ENCODE peak calls at places on chromosomes 2 and 18, in seven cellular contexts. J is ovary; K is CD8-positive, alpha-beta memory T cell; R is CD8-positive, alpha-beta T cell; H is upper lobe of right lung; B is H9; U is fibroblast of lung. Q is an unnamed sample.

GRCh38 chr2:157150747-157151146 is 106.8 kb upstream of the GALNT5 start:
- DNase-seq in J (no peak), K (no peak), R (no peak), H (no peak), B (no peak), U (peak; percentile 16), Q (no peak)

GRCh38 chr2:42917374-42918017 is 125.1 kb upstream of the HAAO start:
- DNase-seq in J (no peak), K (no peak), R (no peak), H (peak; percentile 44), B (no peak), U (peak; percentile 87), Q (peak; percentile 83)

GRCh38 chr2:238425979-238426567 is 654 bp upstream of the ASB1 start:
- DNase-seq in J (peak; percentile 43), K (no peak), R (no peak), H (no peak), B (no peak), U (peak; percentile 92), Q (no peak)

GRCh38 chr2:17533546-17533945 is 7.0 kb upstream of the VSNL1 start:
- DNase-seq in J (no peak), K (no peak), R (no peak), H (no peak), B (no peak), U (no peak), Q (no peak)

GRCh38 chr2:102037681-102038080 is 45.9 kb downstream of the IL1R2 start:
- DNase-seq in J (no peak), K (no peak), R (no peak), H (no peak), B (no peak), U (peak; percentile 66), Q (no peak)

GRCh38 chr2:16662440-16662839 is 3.2 kb downstream of the CYRIA start:
- DNase-seq in J (no peak), K (no peak), R (no peak), H (no peak), B (no peak), U (peak; percentile 64), Q (peak; percentile 11)

GRCh38 chr2:120769076-120769786 is 33.6 kb downstream of the GLI2 start:
- DNase-seq in J (peak; percentile 20), K (no peak), R (no peak), H (peak; percentile 35), B (no peak), U (no peak), Q (no peak)

GRCh38 chr18:7568426-7568825 is 1.3 kb downstream of the PTPRM start:
- DNase-seq in J (peak; percentile 69), K (no peak), R (no peak), H (peak; percentile 80), B (peak; percentile 68), U (peak; percentile 45), Q (no peak)

GRCh38 chr2:190979906-190980629 is 33.9 kb downstream of the STAT1 start:
- DNase-seq in J (peak; percentile 79), K (no peak), R (no peak), H (peak; percentile 86), B (no peak), U (peak; percentile 76), Q (peak; percentile 12)

GRCh38 chr2:48131503-48132293 is 225.4 kb upstream of the FBXO11 start:
- DNase-seq in J (no peak), K (peak; percentile 2), R (no peak), H (no peak), B (no peak), U (peak; percentile 65), Q (no peak)

GRCh38 chr2:25304339-25304728 is 37.4 kb downstream of the DNMT3A start:
- DNase-seq in J (peak; percentile 48), K (no peak), R (no peak), H (peak; percentile 76), B (no peak), U (no peak), Q (no peak)

GRCh38 chr2:28390857-28391563 is 1.6 kb upstream of the FOSL2 start:
- DNase-seq in J (peak; percentile 92), K (no peak), R (no peak), H (peak; percentile 91), B (peak; percentile 68), U (peak; percentile 89), Q (peak; percentile 73)

GRCh38 chr18:37577051-37577611 is 11.5 kb upstream of the CELF4 start:
- DNase-seq in J (no peak), K (no peak), R (no peak), H (no peak), B (peak; percentile 93), U (no peak), Q (no peak)

GRCh38 chr2:129801575-129801974 is 177.9 kb upstream of the RAB6C start:
- DNase-seq in J (no peak), K (no peak), R (no peak), H (no peak), B (no peak), U (peak; percentile 64), Q (peak; percentile 2)

GRCh38 chr2:158179660-158180059 is 78.0 kb downstream of the UPP2 start:
- DNase-seq in J (no peak), K (no peak), R (no peak), H (no peak), B (no peak), U (no peak), Q (no peak)

GRCh38 chr2:197264332-197264731 is 46.2 kb downstream of the ANKRD44 start:
- DNase-seq in J (no peak), K (no peak), R (no peak), H (no peak), B (no peak), U (no peak), Q (no peak)

GRCh38 chr18:45802814-45803492 is 22.5 kb upstream of the SIGLEC15 start:
- DNase-seq in J (no peak), K (no peak), R (no peak), H (no peak), B (no peak), U (peak; percentile 100), Q (peak; percentile 97)

GRCh38 chr2:134917219-134917957 is 1.2 kb upstream of the CCNT2 start:
- DNase-seq in J (peak; percentile 46), K (no peak), R (no peak), H (peak; percentile 64), B (no peak), U (no peak), Q (no peak)

GRCh38 chr2:219436491-219436890 is 1.8 kb downstream of the SPEG start:
- DNase-seq in J (no peak), K (no peak), R (no peak), H (no peak), B (no peak), U (no peak), Q (no peak)

GRCh38 chr2:219434468-219434717 is 250 bp upstream of the SPEG start:
- DNase-seq in J (no peak), K (no peak), R (no peak), H (no peak), B (no peak), U (no peak), Q (no peak)

GRCh38 chr2:219434718-219435525 is at the start of gene SPEG:
- DNase-seq in J (peak; percentile 38), K (no peak), R (no peak), H (no peak), B (peak; percentile 50), U (peak; percentile 23), Q (no peak)

GRCh38 chr2:219435701-219436100 is 1.1 kb downstream of the SPEG start:
- DNase-seq in J (peak; percentile 21), K (no peak), R (no peak), H (no peak), B (peak; percentile 28), U (no peak), Q (no peak)

GRCh38 chr2:219433666-219434467 is 776 bp upstream of the SPEG start:
- DNase-seq in J (no peak), K (no peak), R (no peak), H (no peak), B (peak; percentile 91), U (peak; percentile 67), Q (no peak)
- H3K27ac ChIP-seq in J (no peak overlapping the region), K (no peak overlapping the region), R (no peak overlapping the region), H (no peak overlapping the region), B (no peak overlapping the region), U (no peak overlapping the region), Q (no peak overlapping the region)

DNA sequence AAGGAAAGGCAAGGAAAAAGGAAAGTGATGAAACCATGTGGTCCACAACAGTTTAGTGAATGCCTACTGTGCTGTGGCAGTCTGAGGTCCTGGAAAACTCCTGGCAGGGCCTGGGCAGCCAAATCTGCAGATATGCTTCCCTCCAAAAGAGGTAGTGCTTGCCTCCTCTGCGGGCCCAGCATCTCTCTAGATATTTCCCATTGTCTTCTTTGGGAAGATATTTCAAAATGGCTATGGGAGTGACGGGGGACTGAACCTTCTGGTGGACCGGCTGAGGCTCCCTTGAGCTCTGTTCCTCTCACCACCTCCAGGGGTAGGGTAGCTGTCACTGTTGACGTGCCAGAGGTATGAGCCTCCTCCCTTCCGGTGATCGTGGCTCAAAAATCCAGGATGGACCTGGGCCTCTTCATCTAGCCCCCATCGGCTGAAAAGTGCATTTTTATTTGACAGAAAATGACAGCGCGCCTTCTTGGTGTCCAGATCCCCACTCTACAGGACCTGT is 9.2 kb upstream of the PAX3 start:
- DNase-seq in J (no peak), K (no peak), R (no peak), H (no peak), B (peak; percentile 40), U (no peak), Q (no peak)
- H3K27me3 ChIP-seq in J (peaks cover 3% of the 10 kb centered on the region), K (peaks cover 75% of the 10 kb centered on the region), R (peaks cover 56% of the 10 kb centered on the region), H (peaks cover 98% of the 10 kb centered on the region), B (peaks cover 100% of the 10 kb centered on the region), U (peaks cover 85% of the 10 kb centered on the region), Q (peaks cover 100% of the 10 kb centered on the region)

GRCh38 chr2:231115651-231116050 is 9.2 kb downstream of the HTR2B start:
- DNase-seq in J (no peak), K (no peak), R (no peak), H (no peak), B (no peak), U (no peak), Q (no peak)

GRCh38 chr2:231111987-231112386 is 12.9 kb downstream of the HTR2B start:
- DNase-seq in J (no peak), K (no peak), R (no peak), H (no peak), B (no peak), U (peak; percentile 71), Q (peak; percentile 10)

GRCh38 chr2:231110551-231110950 is 14.3 kb downstream of the HTR2B start:
- DNase-seq in J (no peak), K (no peak), R (no peak), H (no peak), B (no peak), U (peak; percentile 47), Q (no peak)

GRCh38 chr2:231117148-231117547 is 7.7 kb downstream of the HTR2B start:
- DNase-seq in J (no peak), K (no peak), R (no peak), H (no peak), B (no peak), U (no peak), Q (no peak)

DNA sequence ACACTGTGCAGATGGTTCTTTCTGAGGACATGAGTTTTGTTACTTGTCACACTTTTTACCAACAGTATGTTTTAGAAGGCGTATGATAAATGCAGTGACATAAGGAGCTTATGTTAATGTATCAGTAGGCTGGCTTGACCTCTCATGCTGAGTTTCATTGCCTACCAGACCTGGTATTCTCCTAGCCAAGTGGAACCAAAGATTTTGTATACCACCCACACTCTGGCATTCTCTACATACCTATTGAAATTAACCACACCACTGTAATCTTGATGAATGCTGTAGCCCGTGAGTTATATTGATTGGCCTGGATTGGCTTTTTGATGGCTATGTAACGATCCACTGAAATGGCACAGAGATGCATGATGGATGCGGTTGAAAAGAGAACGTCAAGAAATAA is 11.4 kb downstream of the HTR2B start:
- DNase-seq in J (no peak), K (no peak), R (no peak), H (no peak), B (no peak), U (peak; percentile 45), Q (no peak)
- H3K27ac ChIP-seq in J (no peak overlapping the region), K (no peak overlapping the region), R (no peak overlapping the region), H (no peak overlapping the region), B (no peak overlapping the region), U (no peak overlapping the region), Q (no peak overlapping the region)

GRCh38 chr2:46302005-46302696 is 4.9 kb downstream of the EPAS1 start:
- DNase-seq in J (no peak), K (no peak), R (no peak), H (no peak), B (no peak), U (no peak), Q (no peak)
- H3K27me3 ChIP-seq in J (no peaks in the 10 kb centered on the region), K (peaks cover 27% of the 10 kb centered on the region), R (peaks cover 30% of the 10 kb centered on the region), H (no peaks in the 10 kb centered on the region), B (peaks cover 29% of the 10 kb centered on the region), U (no peaks in the 10 kb centered on the region), Q (no peaks in the 10 kb centered on the region)